ENCODE peak calls at places on chromosomes 2 and 18, in eight cellular contexts. One of them, this sample, is unnamed.
A peak's percentile ranks its signal among the peaks of the same experiment; 100 is the strongest.

GRCh38 chr2:41934323-41935003 is 113.4 kb upstream of the PKDCC start:
- DNase-seq in endothelial cell of umbilical vein: no peak
- DNase-seq in prostate gland: no peak
- DNase-seq in stomach: no peak
- DNase-seq in breast epithelium: no peak
- DNase-seq in SK-N-MC: no peak
- DNase-seq in suprapubic skin: peak; percentile 56
- DNase-seq in HCT116: no peak
- DNase-seq in this sample: no peak

GRCh38 chr2:239950144-239950920 is 74.8 kb downstream of the NDUFA10 start:
- DNase-seq in suprapubic skin: peak; percentile 48
- DNase-seq in stomach: no peak
- DNase-seq in prostate gland: no peak
- DNase-seq in endothelial cell of umbilical vein: no peak
- DNase-seq in SK-N-MC: no peak
- DNase-seq in HCT116: no peak
- DNase-seq in breast epithelium: peak; percentile 9
- DNase-seq in this sample: peak; percentile 48

GRCh38 chr18:47791461-47791860 is 139.0 kb downstream of the SMAD2 start:
- DNase-seq in suprapubic skin: no peak
- DNase-seq in HCT116: no peak
- DNase-seq in breast epithelium: no peak
- DNase-seq in prostate gland: no peak
- DNase-seq in endothelial cell of umbilical vein: no peak
- DNase-seq in SK-N-MC: no peak
- DNase-seq in stomach: no peak
- DNase-seq in this sample: no peak

GRCh38 chr2:7726989-7727388 is 809.8 kb downstream of the RNF144A start:
- DNase-seq in SK-N-MC: no peak
- DNase-seq in prostate gland: no peak
- DNase-seq in breast epithelium: no peak
- DNase-seq in stomach: no peak
- DNase-seq in endothelial cell of umbilical vein: no peak
- DNase-seq in HCT116: no peak
- DNase-seq in suprapubic skin: no peak
- DNase-seq in this sample: no peak

GRCh38 chr2:224008702-224009261 is 30.3 kb downstream of the SERPINE2 start:
- DNase-seq in SK-N-MC: no peak
- DNase-seq in suprapubic skin: no peak
- DNase-seq in endothelial cell of umbilical vein: no peak
- DNase-seq in HCT116: no peak
- DNase-seq in prostate gland: no peak
- DNase-seq in breast epithelium: no peak
- DNase-seq in stomach: peak; percentile 39
- DNase-seq in this sample: no peak

GRCh38 chr2:155145758-155146229 is 447.3 kb downstream of the KCNJ3 start:
- DNase-seq in HCT116: no peak
- DNase-seq in SK-N-MC: no peak
- DNase-seq in suprapubic skin: no peak
- DNase-seq in prostate gland: no peak
- DNase-seq in endothelial cell of umbilical vein: no peak
- DNase-seq in breast epithelium: no peak
- DNase-seq in stomach: no peak
- DNase-seq in this sample: no peak

GRCh38 chr2:237725661-237726060 is 72.9 kb upstream of the RBM44 start:
- DNase-seq in SK-N-MC: no peak
- DNase-seq in prostate gland: no peak
- DNase-seq in breast epithelium: no peak
- DNase-seq in HCT116: no peak
- DNase-seq in endothelial cell of umbilical vein: no peak
- DNase-seq in stomach: no peak
- DNase-seq in suprapubic skin: peak; percentile 53
- DNase-seq in this sample: peak; percentile 64

GRCh38 chr2:120847700-120848321 is 112.1 kb downstream of the GLI2 start:
- DNase-seq in endothelial cell of umbilical vein: no peak
- DNase-seq in breast epithelium: no peak
- DNase-seq in SK-N-MC: no peak
- DNase-seq in prostate gland: peak; percentile 30
- DNase-seq in HCT116: no peak
- DNase-seq in suprapubic skin: peak; percentile 65
- DNase-seq in stomach: no peak
- DNase-seq in this sample: peak; percentile 65

GRCh38 chr18:58194028-58194427 is 150.0 kb downstream of the NEDD4L start:
- DNase-seq in SK-N-MC: no peak
- DNase-seq in stomach: peak; percentile 53
- DNase-seq in prostate gland: no peak
- DNase-seq in endothelial cell of umbilical vein: peak; percentile 18
- DNase-seq in HCT116: no peak
- DNase-seq in breast epithelium: no peak
- DNase-seq in suprapubic skin: no peak
- DNase-seq in this sample: no peak

GRCh38 chr2:131154071-131154531 is 49.0 kb downstream of the PLEKHB2 start:
- DNase-seq in breast epithelium: no peak
- DNase-seq in stomach: peak; percentile 63
- DNase-seq in suprapubic skin: no peak
- DNase-seq in endothelial cell of umbilical vein: peak; percentile 62
- DNase-seq in SK-N-MC: no peak
- DNase-seq in prostate gland: peak; percentile 51
- DNase-seq in HCT116: peak; percentile 33
- DNase-seq in this sample: no peak

GRCh38 chr2:94984964-94985575 is 40.4 kb upstream of the MAL start:
- DNase-seq in HCT116: no peak
- DNase-seq in stomach: no peak
- DNase-seq in breast epithelium: no peak
- DNase-seq in suprapubic skin: peak; percentile 31
- DNase-seq in endothelial cell of umbilical vein: no peak
- DNase-seq in prostate gland: no peak
- DNase-seq in SK-N-MC: no peak
- DNase-seq in this sample: no peak

GRCh38 chr18:21112140-21112473 is 494 bp upstream of the ROCK1 start:
- DNase-seq in SK-N-MC: no peak
- DNase-seq in endothelial cell of umbilical vein: no peak
- DNase-seq in suprapubic skin: no peak
- DNase-seq in HCT116: no peak
- DNase-seq in prostate gland: no peak
- DNase-seq in stomach: no peak
- DNase-seq in breast epithelium: no peak
- DNase-seq in this sample: no peak

GRCh38 chr2:180508451-180508850 is 472.0 kb upstream of the UBE2E3 start:
- DNase-seq in SK-N-MC: no peak
- DNase-seq in HCT116: no peak
- DNase-seq in suprapubic skin: no peak
- DNase-seq in stomach: no peak
- DNase-seq in prostate gland: no peak
- DNase-seq in endothelial cell of umbilical vein: no peak
- DNase-seq in breast epithelium: no peak
- DNase-seq in this sample: no peak

GRCh38 chr2:30283931-30284565 is 52.7 kb downstream of the LBH start:
- DNase-seq in suprapubic skin: no peak
- DNase-seq in endothelial cell of umbilical vein: no peak
- DNase-seq in HCT116: no peak
- DNase-seq in SK-N-MC: no peak
- DNase-seq in stomach: no peak
- DNase-seq in prostate gland: no peak
- DNase-seq in breast epithelium: no peak
- DNase-seq in this sample: no peak

GRCh38 chr2:223081789-223082188 is 29.8 kb downstream of the KCNE4 start:
- DNase-seq in stomach: no peak
- DNase-seq in HCT116: no peak
- DNase-seq in endothelial cell of umbilical vein: no peak
- DNase-seq in prostate gland: no peak
- DNase-seq in SK-N-MC: no peak
- DNase-seq in breast epithelium: no peak
- DNase-seq in suprapubic skin: no peak
- DNase-seq in this sample: no peak

GRCh38 chr18:26448714-26449159 is 99.6 kb downstream of the KCTD1 start:
- DNase-seq in HCT116: no peak
- DNase-seq in suprapubic skin: no peak
- DNase-seq in breast epithelium: no peak
- DNase-seq in endothelial cell of umbilical vein: no peak
- DNase-seq in SK-N-MC: no peak
- DNase-seq in stomach: no peak
- DNase-seq in prostate gland: no peak
- DNase-seq in this sample: no peak

GRCh38 chr2:236177967-236178909 is 10.1 kb upstream of the GBX2 start:
- DNase-seq in suprapubic skin: no peak
- DNase-seq in prostate gland: no peak
- DNase-seq in endothelial cell of umbilical vein: peak; percentile 78
- DNase-seq in HCT116: peak; percentile 56
- DNase-seq in stomach: peak; percentile 60
- DNase-seq in SK-N-MC: no peak
- DNase-seq in breast epithelium: no peak
- DNase-seq in this sample: peak; percentile 74

GRCh38 chr2:85132834-85133637 is at the start of gene TCF7L1:
- DNase-seq in HCT116: peak; percentile 70
- DNase-seq in breast epithelium: peak; percentile 76
- DNase-seq in endothelial cell of umbilical vein: peak; percentile 91
- DNase-seq in suprapubic skin: peak; percentile 90
- DNase-seq in SK-N-MC: no peak
- DNase-seq in stomach: peak; percentile 55
- DNase-seq in prostate gland: peak; percentile 82
- DNase-seq in this sample: peak; percentile 95

GRCh38 chr2:224909885-224910517 is 132.3 kb downstream of the DOCK10 start:
- DNase-seq in endothelial cell of umbilical vein: peak; percentile 49
- DNase-seq in SK-N-MC: no peak
- DNase-seq in suprapubic skin: peak; percentile 74
- DNase-seq in breast epithelium: peak; percentile 67
- DNase-seq in HCT116: no peak
- DNase-seq in stomach: peak; percentile 35
- DNase-seq in prostate gland: peak; percentile 46
- DNase-seq in this sample: peak; percentile 67

GRCh38 chr2:230774348-230774951 is 61.8 kb downstream of the CAB39 start:
- DNase-seq in SK-N-MC: no peak
- DNase-seq in HCT116: no peak
- DNase-seq in prostate gland: no peak
- DNase-seq in endothelial cell of umbilical vein: peak; percentile 74
- DNase-seq in stomach: no peak
- DNase-seq in breast epithelium: no peak
- DNase-seq in suprapubic skin: no peak
- DNase-seq in this sample: no peak

GRCh38 chr2:28613616-28614501 is 118.0 kb downstream of the PLB1 start:
- DNase-seq in HCT116: peak; percentile 47
- DNase-seq in breast epithelium: no peak
- DNase-seq in endothelial cell of umbilical vein: no peak
- DNase-seq in suprapubic skin: no peak
- DNase-seq in stomach: no peak
- DNase-seq in prostate gland: no peak
- DNase-seq in SK-N-MC: no peak
- DNase-seq in this sample: no peak

DNA sequence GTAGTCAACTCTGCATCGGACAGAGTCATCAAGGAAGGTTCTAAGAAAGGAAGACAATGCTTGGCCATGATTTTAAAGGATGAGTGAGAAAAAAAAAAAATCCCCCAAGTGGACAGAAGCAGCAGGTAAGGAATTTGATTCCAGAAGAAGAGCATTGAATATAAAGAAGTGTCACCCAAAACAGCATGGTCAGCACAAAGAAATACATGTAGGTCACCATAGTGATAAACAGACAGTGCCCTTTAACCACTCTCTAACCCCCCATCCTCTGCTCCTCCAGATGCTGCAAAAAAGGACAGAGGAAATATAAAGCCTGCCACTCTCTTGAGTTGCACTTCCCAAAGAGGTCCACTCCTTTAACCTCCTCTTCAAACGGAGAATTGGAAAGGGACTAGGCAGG is 23.4 kb downstream of the FEZ2 start:
- DNase-seq in stomach: no peak
- DNase-seq in endothelial cell of umbilical vein: no peak
- DNase-seq in suprapubic skin: no peak
- DNase-seq in SK-N-MC: no peak
- DNase-seq in breast epithelium: no peak
- DNase-seq in prostate gland: no peak
- DNase-seq in HCT116: no peak
- DNase-seq in this sample: no peak
- H3K9me3 ChIP-seq in stomach: no peaks in the 10 kb centered on the region
- H3K9me3 ChIP-seq in endothelial cell of umbilical vein: no peaks in the 10 kb centered on the region
- H3K9me3 ChIP-seq in suprapubic skin: no peaks in the 10 kb centered on the region
- H3K9me3 ChIP-seq in SK-N-MC: no peaks in the 10 kb centered on the region
- H3K9me3 ChIP-seq in breast epithelium: no peaks in the 10 kb centered on the region
- H3K9me3 ChIP-seq in prostate gland: no peaks in the 10 kb centered on the region
- H3K9me3 ChIP-seq in HCT116: no peaks in the 10 kb centered on the region
- H3K9me3 ChIP-seq in this sample: no peaks in the 10 kb centered on the region

GRCh38 chr2:20589975-20590703 is 60.8 kb downstream of the HS1BP3 start:
- DNase-seq in SK-N-MC: no peak
- DNase-seq in suprapubic skin: peak; percentile 50
- DNase-seq in stomach: peak; percentile 9
- DNase-seq in prostate gland: no peak
- DNase-seq in breast epithelium: peak; percentile 37
- DNase-seq in endothelial cell of umbilical vein: no peak
- DNase-seq in HCT116: no peak
- DNase-seq in this sample: peak; percentile 57
- TF ChIP-seq POLR2AphosphoS5 in SK-N-MC: no peak
- TF ChIP-seq POLR2AphosphoS5 in suprapubic skin: no peak
- TF ChIP-seq POLR2AphosphoS5 in stomach: no peak
- TF ChIP-seq POLR2AphosphoS5 in prostate gland: no peak
- TF ChIP-seq POLR2AphosphoS5 in breast epithelium: no peak
- TF ChIP-seq POLR2AphosphoS5 in endothelial cell of umbilical vein: no peak
- TF ChIP-seq POLR2AphosphoS5 in HCT116: no peak
- TF ChIP-seq POLR2AphosphoS5 in this sample: no peak

GRCh38 chr2:89820248-89820647 is 1128.8 kb downstream of the RPIA start:
- DNase-seq in breast epithelium: no peak
- DNase-seq in prostate gland: no peak
- DNase-seq in HCT116: no peak
- DNase-seq in stomach: no peak
- DNase-seq in SK-N-MC: no peak
- DNase-seq in suprapubic skin: no peak
- DNase-seq in endothelial cell of umbilical vein: no peak
- DNase-seq in this sample: no peak
- H3K9me3 ChIP-seq in breast epithelium: no peaks in the 10 kb centered on the region
- H3K9me3 ChIP-seq in prostate gland: no peaks in the 10 kb centered on the region
- H3K9me3 ChIP-seq in HCT116: peaks cover 34% of the 10 kb centered on the region
- H3K9me3 ChIP-seq in stomach: peaks cover 19% of the 10 kb centered on the region
- H3K9me3 ChIP-seq in SK-N-MC: peaks cover 19% of the 10 kb centered on the region
- H3K9me3 ChIP-seq in suprapubic skin: peaks cover 45% of the 10 kb centered on the region
- H3K9me3 ChIP-seq in endothelial cell of umbilical vein: peaks cover 57% of the 10 kb centered on the region
- H3K9me3 ChIP-seq in this sample: peaks cover 14% of the 10 kb centered on the region

GRCh38 chr2:229715895-229716507 is 1.6 kb upstream of the DNER start:
- DNase-seq in HCT116: peak; percentile 64
- DNase-seq in prostate gland: no peak
- DNase-seq in breast epithelium: no peak
- DNase-seq in suprapubic skin: no peak
- DNase-seq in stomach: no peak
- DNase-seq in endothelial cell of umbilical vein: peak; percentile 10
- DNase-seq in SK-N-MC: no peak
- DNase-seq in this sample: no peak

GRCh38 chr2:229714736-229715541 is 584 bp upstream of the DNER start:
- DNase-seq in suprapubic skin: no peak
- DNase-seq in prostate gland: peak; percentile 14
- DNase-seq in endothelial cell of umbilical vein: peak; percentile 50
- DNase-seq in SK-N-MC: no peak
- DNase-seq in stomach: peak; percentile 51
- DNase-seq in breast epithelium: no peak
- DNase-seq in HCT116: no peak
- DNase-seq in this sample: peak; percentile 70

GRCh38 chr2:229712125-229712524 is 2.2 kb downstream of the DNER start:
- DNase-seq in suprapubic skin: no peak
- DNase-seq in SK-N-MC: no peak
- DNase-seq in stomach: no peak
- DNase-seq in breast epithelium: no peak
- DNase-seq in prostate gland: no peak
- DNase-seq in endothelial cell of umbilical vein: no peak
- DNase-seq in HCT116: no peak
- DNase-seq in this sample: no peak

GRCh38 chr2:229714080-229714735 is at the start of gene DNER:
- DNase-seq in suprapubic skin: no peak
- DNase-seq in breast epithelium: no peak
- DNase-seq in prostate gland: peak; percentile 30
- DNase-seq in SK-N-MC: no peak
- DNase-seq in endothelial cell of umbilical vein: no peak
- DNase-seq in HCT116: no peak
- DNase-seq in stomach: peak; percentile 42
- DNase-seq in this sample: no peak

GRCh38 chr2:229713371-229714079 is 830 bp downstream of the DNER start:
- DNase-seq in stomach: peak; percentile 32
- DNase-seq in endothelial cell of umbilical vein: no peak
- DNase-seq in prostate gland: no peak
- DNase-seq in suprapubic skin: no peak
- DNase-seq in HCT116: no peak
- DNase-seq in SK-N-MC: no peak
- DNase-seq in breast epithelium: no peak
- DNase-seq in this sample: no peak
- TF ChIP-seq POLR2AphosphoS5 in stomach: no peak
- TF ChIP-seq POLR2AphosphoS5 in endothelial cell of umbilical vein: no peak
- TF ChIP-seq POLR2AphosphoS5 in prostate gland: no peak
- TF ChIP-seq POLR2AphosphoS5 in suprapubic skin: no peak
- TF ChIP-seq POLR2AphosphoS5 in HCT116: no peak
- TF ChIP-seq POLR2AphosphoS5 in SK-N-MC: no peak
- TF ChIP-seq POLR2AphosphoS5 in breast epithelium: no peak
- TF ChIP-seq POLR2AphosphoS5 in this sample: no peak

This sample was measured in sigmoid colon.